ENCODE peak calls at places on chromosomes 7 and 10, in four cellular contexts. P is keratinocyte, W is thoracic aorta, K is stomach. D is an unnamed sample. For H3K4me1, the result is how much of the 10 kb centered on the place peaks cover.

GRCh38 chr7:124188576-124188975 is 155.7 kb upstream of the TMEM229A start:
- DNase-seq in P (no peak), W (no peak), K (no peak), D (no peak)

GRCh38 chr10:3091346-3091787 is 24.0 kb downstream of the PFKP start:
- DNase-seq in P (peak), W (no peak), K (peak), D (no peak)

GRCh38 chr10:21993360-21994001 is 10.0 kb downstream of the DNAJC1 start:
- DNase-seq in P (no peak), W (no peak), K (no peak), D (no peak)

GRCh38 chr7:12594122-12594897 is 23.8 kb downstream of the SCIN start:
- DNase-seq in P (no peak), W (no peak), K (no peak), D (no peak)

GRCh38 chr10:23171232-23171876 is 20.8 kb upstream of the PTF1A start:
- DNase-seq in P (no peak), W (no peak), K (no peak), D (no peak)

GRCh38 chr10:98085238-98085637 is 49.2 kb upstream of the R3HCC1L start:
- DNase-seq in P (no peak), W (no peak), K (no peak), D (no peak)

GRCh38 chr10:123236122-123236521 is 81.9 kb downstream of the BUB3 start:
- DNase-seq in P (no peak), W (no peak), K (no peak), D (no peak)

GRCh38 chr7:88322151-88322550 is 15.5 kb upstream of the STEAP4 start:
- DNase-seq in P (no peak), W (no peak), K (no peak), D (no peak)

GRCh38 chr10:114489521-114490310 is 85.4 kb upstream of the AFAP1L2 start:
- DNase-seq in P (no peak), W (no peak), K (no peak), D (no peak)

DNA sequence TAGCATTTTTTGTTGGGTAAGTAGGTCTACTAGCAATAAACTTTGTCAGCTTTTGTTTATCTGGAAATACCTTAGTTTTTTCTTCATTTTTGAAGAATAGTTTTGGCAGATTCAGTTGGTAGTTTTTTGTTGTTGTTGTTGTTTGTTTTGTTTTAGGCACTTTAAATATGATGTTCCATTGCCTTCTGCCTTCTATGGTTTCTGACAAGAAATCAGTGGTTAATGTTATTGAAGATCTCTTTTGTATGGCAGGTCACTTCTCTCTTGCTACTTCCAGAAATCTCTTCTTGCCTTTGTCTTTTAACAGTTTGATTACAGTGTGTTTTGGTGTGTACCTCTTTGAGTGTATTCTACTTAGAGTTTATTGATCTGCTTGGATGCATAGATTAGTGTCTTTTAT is 41.8 kb upstream of the ZNF365 start:
- DNase-seq in P (no peak), W (no peak), K (no peak), D (no peak)
- H3K4me1 ChIP-seq in P (under half), W (under half), K (under half), D (under half)

DNA sequence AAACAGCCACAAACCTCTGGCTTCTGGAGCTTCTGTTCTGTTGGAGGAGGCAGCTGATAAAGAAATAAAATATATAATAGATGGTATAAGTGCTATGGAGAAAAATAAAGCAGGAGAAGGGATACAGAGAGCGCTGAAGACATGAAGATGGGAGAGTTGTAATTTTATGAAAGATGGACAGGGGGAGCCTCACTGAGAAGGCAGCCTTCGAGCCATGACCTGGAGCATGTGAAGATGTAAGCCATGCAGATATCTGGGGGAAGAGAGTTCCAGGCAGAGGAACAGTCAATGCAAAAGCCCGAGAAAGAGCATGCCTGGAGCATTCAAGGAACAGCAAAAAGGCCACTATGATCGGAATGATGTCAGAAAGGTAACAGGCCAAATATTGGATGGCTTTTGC is 187.5 kb downstream of the KIAA1217 start:
- DNase-seq in P (no peak), W (no peak), K (no peak), D (no peak)
- TF ChIP-seq CTCF in P (no peak), W (no peak), K (no peak), D (no peak)

GRCh38 chr10:44195120-44196007 is 189.5 kb downstream of the CXCL12 start:
- DNase-seq in P (no peak), W (peak), K (peak), D (no peak)
- H3K27ac ChIP-seq in P (no peak), W (peak), K (no peak), D (no peak)

GRCh38 chr7:137404918-137405317 is 61.4 kb upstream of the PTN start:
- DNase-seq in P (no peak), W (no peak), K (no peak), D (no peak)
- H3K4me1 ChIP-seq in P (under half), W (under half), K (under half), D (under half)

GRCh38 chr10:69415049-69415448 is 1.7 kb downstream of the TACR2 start:
- DNase-seq in P (no peak), W (no peak), K (no peak), D (no peak)

GRCh38 chr10:69411476-69411875 is 5.2 kb downstream of the TACR2 start:
- DNase-seq in P (no peak), W (no peak), K (no peak), D (no peak)

GRCh38 chr10:69414036-69415018 is 2.4 kb downstream of the TACR2 start:
- DNase-seq in P (no peak), W (no peak), K (no peak), D (no peak)

GRCh38 chr10:69412232-69412631 is 4.5 kb downstream of the TACR2 start:
- DNase-seq in P (no peak), W (no peak), K (no peak), D (no peak)

GRCh38 chr10:69413221-69413865 is 3.4 kb downstream of the TACR2 start:
- DNase-seq in P (no peak), W (no peak), K (peak), D (no peak)
- TF ChIP-seq CTCF in P (peak), W (peak), K (peak), D (peak)